ENCODE peak calls at places on chromosomes 11 and 22, in four cellular contexts. M is neural progenitor cell, V is fibroblast of lung, S is GM23248. J is an unnamed sample.

GRCh38 chr22:32306561-32306960 is 51.1 kb upstream of the RFPL3 start:
- DNase-seq in S (no peak), M (no peak), V (no peak), J (no peak)

GRCh38 chr11:33907419-33907818 is 15.5 kb upstream of the LMO2 start:
- DNase-seq in V (no peak), M (no peak), S (no peak), J (no peak)

GRCh38 chr11:108324587-108324986 is 101.7 kb downstream of the ATM start:
- DNase-seq in M (no peak), V (peak; percentile 21), S (peak; percentile 57), J (no peak)

GRCh38 chr11:27553186-27553585 is 46.6 kb upstream of the LIN7C start:
- DNase-seq in M (no peak), S (peak; percentile 65), V (peak; percentile 65), J (no peak)

GRCh38 chr11:501683-502287 is 5.3 kb downstream of the RNH1 start:
- DNase-seq in S (no peak), M (no peak), V (no peak), J (no peak)

GRCh38 chr11:45638051-45638450 is 27.4 kb downstream of the CHST1 start:
- DNase-seq in S (no peak), V (no peak), M (no peak), J (no peak)

GRCh38 chr11:93497575-93497974 is 45.6 kb downstream of the SMCO4 start:
- DNase-seq in V (no peak), S (no peak), M (no peak), J (no peak)

GRCh38 chr11:28106351-28107043 is 1.5 kb downstream of the KIF18A start:
- DNase-seq in V (no peak), S (no peak), M (no peak), J (no peak)

GRCh38 chr22:38652858-38653257 is 3.3 kb downstream of the FAM227A start:
- DNase-seq in S (no peak), M (no peak), V (no peak), J (no peak)

GRCh38 chr11:60834742-60835141 is 7.2 kb upstream of the CCDC86 start:
- DNase-seq in M (no peak), V (no peak), S (no peak), J (no peak)

GRCh38 chr11:75626692-75627536 is 41.9 kb downstream of the MAP6 start:
- DNase-seq in V (peak; percentile 48), M (peak; percentile 47), S (peak; percentile 60), J (no peak)

GRCh38 chr11:66891849-66892660 is 35.2 kb downstream of the LRFN4 start:
- DNase-seq in S (peak; percentile 96), V (peak; percentile 95), M (no peak), J (no peak)

GRCh38 chr11:68074584-68075352 is 35.9 kb downstream of the TCIRG1 start:
- DNase-seq in S (no peak), M (no peak), V (no peak), J (no peak)

DNA sequence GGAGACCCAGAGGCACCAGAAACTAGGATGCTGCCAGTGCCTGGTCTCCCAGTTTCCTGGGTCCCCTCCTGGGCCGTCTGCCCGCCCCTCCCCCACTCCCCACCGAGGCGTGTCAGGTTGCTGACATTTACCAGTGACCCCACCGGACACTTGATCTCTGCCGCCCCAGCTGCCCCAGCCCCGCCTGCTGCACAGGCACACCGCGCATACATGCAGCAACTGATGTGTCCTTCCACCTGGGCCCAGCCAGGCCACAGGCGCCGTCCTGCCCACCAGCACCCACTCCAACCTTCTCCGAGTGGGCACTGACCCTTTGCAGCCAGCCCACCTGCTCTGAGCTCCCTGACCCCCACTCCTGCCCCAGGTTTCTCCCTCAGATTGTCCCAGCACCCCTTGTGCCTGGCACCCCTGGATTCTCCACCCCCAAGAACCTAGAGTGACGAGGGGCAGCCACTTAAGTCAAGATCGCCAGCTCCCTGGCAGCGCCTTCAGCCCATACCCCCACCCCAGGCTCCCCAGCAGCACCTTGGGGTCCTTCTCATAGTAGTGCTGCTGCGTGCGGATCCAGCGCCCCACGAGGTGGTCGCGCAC is 548 bp downstream of the PYGM start:
- DNase-seq in S (no peak), V (no peak), M (no peak), J (no peak)
- H3K27ac ChIP-seq in S (no peak overlapping the region), V (no peak overlapping the region), M (no peak overlapping the region), J (peak overlapping the region; percentile 34)

DNA sequence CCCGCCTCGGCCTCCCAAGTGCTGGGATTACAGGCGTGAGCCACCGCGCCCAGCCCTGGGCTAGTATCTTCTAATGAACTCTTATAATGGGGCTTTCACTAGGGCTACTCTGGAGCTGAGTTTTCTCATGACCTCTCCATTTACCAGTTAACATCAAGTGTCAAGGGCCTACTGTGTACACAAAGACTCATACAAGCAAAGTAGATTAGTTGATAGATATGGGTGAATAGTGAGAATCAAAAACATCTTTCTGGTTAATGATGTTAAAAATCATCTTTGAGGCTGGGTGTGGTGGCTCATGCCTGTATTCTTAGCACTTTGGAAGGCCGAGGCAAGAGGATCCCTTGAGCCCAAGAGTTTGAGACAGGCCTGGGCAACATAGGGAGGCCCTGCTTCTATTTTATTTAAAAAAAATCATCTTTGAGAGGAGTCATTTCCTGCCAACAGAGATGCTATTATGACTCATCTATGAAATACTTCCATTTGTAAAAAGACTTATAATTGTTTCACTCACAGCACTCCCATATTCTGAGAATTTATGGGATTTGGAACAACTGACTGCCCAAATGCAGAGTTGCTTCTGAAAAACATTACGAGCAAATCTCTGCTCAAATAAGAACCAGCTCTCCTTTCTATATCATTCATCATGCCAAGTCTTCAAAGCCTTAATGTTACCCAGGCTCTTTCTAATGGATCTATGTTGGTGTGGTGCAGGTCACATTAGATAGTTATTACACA is 57.0 kb downstream of the GDPD4 start:
- DNase-seq in M (no peak), V (peak; percentile 88), S (peak; percentile 81), J (no peak)
- H3K27ac ChIP-seq in M (no peak overlapping the region), V (peak overlapping the region; percentile 77), S (peak overlapping the region; percentile 70), J (peak overlapping the region; percentile 65)

DNA sequence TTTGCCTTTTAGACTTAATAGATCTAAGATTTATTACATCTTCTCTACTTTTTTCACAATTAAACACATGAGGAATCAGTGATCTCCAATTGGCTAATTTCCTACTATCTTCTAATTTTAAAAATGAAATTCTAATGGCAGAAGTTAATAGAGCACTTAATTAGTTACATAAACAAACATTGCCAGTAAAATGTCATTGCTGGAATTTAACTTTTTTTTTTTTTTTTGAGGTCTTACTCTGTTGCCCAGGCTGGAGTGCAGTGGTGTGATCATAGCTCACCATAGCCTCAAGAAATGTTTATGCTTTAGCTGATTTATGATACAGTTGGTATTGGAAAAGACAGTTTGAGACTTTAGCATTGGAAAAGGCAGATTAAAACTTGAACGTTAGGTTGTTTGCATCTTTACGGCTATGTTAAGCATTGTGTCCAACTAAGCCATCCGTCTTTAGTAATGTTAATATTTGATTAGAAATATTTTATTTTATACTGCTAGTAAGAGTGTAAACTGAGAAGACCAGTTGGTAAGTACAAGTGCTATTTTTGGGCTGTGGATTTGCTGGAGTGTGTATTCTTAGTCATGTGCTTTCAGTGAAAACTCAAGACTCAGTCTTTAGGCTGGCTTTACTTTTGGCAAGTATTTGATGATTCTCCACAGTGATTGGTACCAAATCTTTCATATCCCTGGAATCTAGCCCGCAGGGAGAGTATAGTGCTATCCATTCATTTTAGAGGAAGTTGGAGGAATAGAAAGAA is 4.4 kb downstream of the ANO5 start:
- DNase-seq in M (no peak), S (no peak), V (no peak), J (no peak)
- H3K27ac ChIP-seq in M (no peak overlapping the region), S (no peak overlapping the region), V (no peak overlapping the region), J (peak overlapping the region; percentile 4)

DNA sequence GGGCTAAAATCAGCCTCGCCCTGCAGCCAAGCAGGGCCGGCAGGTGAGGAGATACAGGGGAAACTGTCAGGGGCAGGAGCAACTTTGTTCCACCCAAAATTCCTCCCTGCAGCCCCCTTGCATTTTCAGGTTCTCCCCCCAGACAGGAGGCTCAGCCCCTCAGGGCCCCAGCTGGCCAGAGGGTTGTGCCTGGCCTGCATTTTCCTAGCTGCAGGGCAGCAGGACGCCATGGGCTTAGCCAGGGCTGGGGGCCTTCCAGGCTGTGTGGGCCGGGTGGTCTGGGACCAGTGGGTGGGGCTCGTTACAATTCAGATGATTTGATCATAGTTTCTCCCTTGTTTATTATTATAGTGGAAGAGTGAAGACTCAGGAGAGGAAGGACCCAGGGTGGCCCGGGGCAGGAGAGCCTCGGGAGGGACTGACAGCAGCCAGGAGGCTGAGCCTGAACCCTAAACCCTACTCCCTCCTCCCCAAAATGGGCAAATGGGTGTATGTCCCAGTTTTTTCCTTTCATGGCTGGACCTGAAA is 40.1 kb downstream of the AHNAK start:
- DNase-seq in S (no peak), M (no peak), V (no peak), J (no peak)
- H3K27ac ChIP-seq in S (no peak overlapping the region), M (no peak overlapping the region), V (no peak overlapping the region), J (peak overlapping the region; percentile 7)

DNA sequence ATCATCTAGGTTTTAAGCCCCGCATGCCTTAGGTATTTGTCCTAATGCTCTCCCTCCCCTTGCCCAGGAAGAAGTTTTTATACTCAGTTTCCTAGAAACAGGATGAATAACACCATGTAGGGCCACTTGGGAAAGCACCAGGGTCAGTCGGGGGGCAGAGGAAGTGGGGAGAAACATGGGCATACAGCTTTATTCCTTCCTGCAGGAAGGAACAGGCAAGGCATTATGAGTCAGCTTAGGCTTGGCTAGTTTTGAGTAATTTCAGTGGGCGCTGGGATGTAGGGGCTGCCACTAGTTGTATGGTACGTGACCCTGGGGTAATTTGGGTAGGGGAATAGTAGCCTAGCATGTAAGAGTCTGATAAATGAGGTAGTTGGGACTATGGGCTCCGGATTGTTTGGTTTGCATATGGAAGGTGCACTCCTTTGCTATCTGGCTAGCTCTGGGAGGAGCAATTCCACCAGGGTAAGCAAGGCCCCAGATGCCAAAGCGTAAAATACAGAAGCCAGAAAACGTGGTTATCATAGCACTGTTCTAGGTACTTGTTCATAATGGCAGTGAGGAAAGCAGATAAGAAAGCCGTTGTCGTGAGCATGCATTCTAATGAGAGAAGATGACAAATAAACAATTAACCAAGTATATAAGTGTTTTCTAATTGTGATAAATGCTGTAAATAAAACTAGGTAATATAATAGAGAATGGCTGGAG is 24.8 kb downstream of the ACER3 start:
- DNase-seq in V (peak; percentile 79), S (peak; percentile 4), M (no peak), J (no peak)
- H3K27ac ChIP-seq in V (no peak overlapping the region), S (no peak overlapping the region), M (no peak overlapping the region), J (no peak overlapping the region)

GRCh38 chr11:19419813-19420212 is 179.1 kb upstream of the E2F8 start:
- DNase-seq in V (peak; percentile 62), S (peak; percentile 61), M (no peak), J (no peak)
- H3K27ac ChIP-seq in V (peak overlapping the region; percentile 61), S (peak overlapping the region; percentile 28), M (no peak overlapping the region), J (no peak overlapping the region)

GRCh38 chr11:36361901-36362391 is 65.9 kb downstream of the PRR5L start:
- DNase-seq in S (peak; percentile 89), M (peak; percentile 19), V (peak; percentile 98), J (no peak)
- H3K27ac ChIP-seq in S (peak overlapping the region; percentile 75), M (no peak overlapping the region), V (peak overlapping the region; percentile 37), J (no peak overlapping the region)

J was measured in heart right ventricle.